ENCODE peak calls at places on chromosomes 6 and 20, in nine cellular contexts. U is upper lobe of right lung; Q is CD8-positive, alpha-beta T cell; W is SJSA1; G is transverse colon; Z is adrenal gland; V is stomach; N is aorta; C is left ventricle myocardium inferior. O is an unnamed sample. For H3K27me3 and H3K4me1, the result is how much of the 10 kb centered on the place peaks cover.

GRCh38 chr6:170459451-170459850 is 93.7 kb downstream of the PSMB1 start:
- DNase-seq in N (no peak), U (peak), G (peak), Z (peak), W (peak), C (no peak), V (peak), Q (peak), O (peak)

GRCh38 chr6:159966981-159967380 is 1.9 kb upstream of the IGF2R start:
- DNase-seq in C (no peak), V (no peak), Q (no peak), Z (no peak), N (no peak), U (no peak), W (no peak), G (no peak), O (no peak)

GRCh38 chr6:41443616-41444525 is 102.3 kb upstream of the FOXP4 start:
- DNase-seq in U (no peak), C (peak), W (no peak), G (no peak), V (no peak), Z (peak), N (no peak), Q (no peak), O (no peak)

GRCh38 chr6:42405025-42405424 is 46.7 kb downstream of the TRERF1 start:
- DNase-seq in Z (no peak), C (no peak), N (no peak), V (no peak), Q (peak), W (no peak), U (no peak), G (no peak), O (no peak)

GRCh38 chr6:150620244-150620643 is 20.6 kb downstream of the PLEKHG1 start:
- DNase-seq in V (no peak), W (no peak), G (peak), U (no peak), N (no peak), Z (no peak), Q (no peak), C (no peak), O (no peak)

GRCh38 chr6:27604986-27605385 is 132.1 kb upstream of the ZNF184 start:
- DNase-seq in W (no peak), G (no peak), Z (no peak), U (no peak), Q (no peak), V (no peak), N (no peak), C (no peak), O (no peak)

GRCh38 chr6:110255356-110255755 is 75.1 kb downstream of the CDC40 start:
- DNase-seq in V (no peak), U (no peak), Q (no peak), W (no peak), Z (peak), C (no peak), N (no peak), G (no peak), O (no peak)

GRCh38 chr6:38522322-38522721 is 117.4 kb downstream of the BTBD9 start:
- DNase-seq in Q (no peak), G (no peak), V (no peak), N (no peak), W (no peak), U (no peak), Z (no peak), C (no peak), O (no peak)

GRCh38 chr20:33675127-33675954 is 1.1 kb upstream of the NECAB3 start:
- DNase-seq in W (no peak), G (no peak), V (no peak), Q (no peak), U (no peak), Z (peak), C (no peak), N (no peak), O (no peak)

GRCh38 chr6:108622601-108623335 is 62.1 kb downstream of the FOXO3 start:
- DNase-seq in U (no peak), W (peak), N (peak), C (peak), V (no peak), Q (no peak), Z (peak), G (peak), O (peak)

GRCh38 chr6:17986656-17987575 is 519 bp downstream of the KIF13A start:
- DNase-seq in V (peak), Q (peak), W (peak), Z (peak), U (peak), G (peak), N (peak), C (peak), O (peak)

GRCh38 chr20:15507151-15507550 is 1066.1 kb downstream of the KIF16B start:
- DNase-seq in G (no peak), Q (no peak), V (no peak), Z (no peak), W (no peak), C (no peak), U (no peak), N (no peak), O (no peak)

GRCh38 chr6:106046116-106046853 is 39.9 kb upstream of the PRDM1 start:
- DNase-seq in G (no peak), N (no peak), Q (no peak), Z (no peak), W (no peak), V (no peak), U (no peak), C (no peak), O (no peak)

GRCh38 chr6:99002826-99003225 is 55.1 kb upstream of the FBXL4 start:
- DNase-seq in Q (no peak), U (no peak), C (no peak), G (no peak), Z (no peak), W (no peak), V (no peak), N (no peak), O (no peak)

GRCh38 chr6:118660218-118660569 is 8.8 kb upstream of the CEP85L start:
- DNase-seq in C (no peak), U (no peak), G (no peak), Z (no peak), Q (peak), N (no peak), V (no peak), W (no peak), O (no peak)

DNA sequence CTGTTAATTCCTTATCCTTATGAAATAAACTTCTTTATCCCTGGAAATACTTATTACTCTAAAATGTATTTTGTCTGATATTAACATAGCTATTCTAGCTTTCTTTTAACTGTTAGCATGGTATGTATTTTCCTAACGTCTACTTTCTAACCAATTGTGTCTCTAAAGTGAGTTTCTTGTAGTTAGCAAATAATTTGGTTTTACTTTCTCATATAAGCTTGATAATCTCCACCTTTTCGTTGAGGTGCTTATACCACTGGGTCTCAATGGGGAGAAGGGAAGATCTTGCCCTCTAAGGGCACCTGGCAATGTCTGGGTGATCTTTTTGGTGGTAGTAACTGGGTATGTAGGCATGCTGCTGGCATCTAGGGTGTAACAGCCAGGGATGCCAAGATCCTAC is 25.7 kb downstream of the ZNF334 start:
- DNase-seq in G (no peak), C (no peak), W (no peak), Q (no peak), U (no peak), Z (no peak), V (no peak), N (no peak), O (no peak)
- H3K27me3 ChIP-seq in G (half or more), C (half or more), W (under half), Q (under half), U (under half), Z (under half), V (under half), N (under half), O (under half)

DNA sequence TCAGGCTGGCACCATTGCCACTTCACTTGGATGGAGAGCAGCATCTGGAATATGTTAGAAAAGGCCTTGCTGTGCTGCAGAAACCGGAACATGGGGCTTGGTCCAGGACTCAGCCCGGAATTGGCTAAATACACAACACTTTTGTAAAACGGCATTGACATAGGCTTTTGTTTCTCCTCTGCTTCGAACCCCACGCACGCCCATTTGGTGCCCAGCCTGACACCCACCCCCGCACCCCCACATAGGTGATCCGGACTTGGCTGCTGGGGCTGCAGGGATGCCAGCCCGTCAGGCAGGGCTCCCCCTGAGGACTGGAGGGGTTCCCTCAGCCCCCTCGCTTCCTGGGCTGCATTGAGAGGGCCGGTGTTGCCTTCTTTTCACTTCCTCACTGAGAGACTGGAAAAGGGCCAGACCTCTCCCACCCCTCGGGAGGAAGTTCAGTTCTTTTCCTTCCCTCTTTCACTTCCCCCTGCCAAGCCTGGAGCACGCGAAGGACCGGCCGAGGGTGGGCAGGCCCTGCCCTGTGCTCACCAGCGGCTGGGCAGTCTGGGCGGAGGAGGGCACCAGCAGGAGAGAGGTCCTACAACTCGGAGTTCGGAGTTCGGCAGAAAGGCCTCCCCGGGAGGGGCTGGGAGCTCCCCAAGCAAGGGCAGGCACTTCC is 17.9 kb upstream of the CST3 start:
- DNase-seq in Q (no peak), V (no peak), G (peak), Z (peak), U (peak), W (no peak), C (peak), N (peak), O (peak)
- H3K4me3 ChIP-seq in Q (no peak), V (peak), G (no peak), Z (no peak), U (peak), W (no peak), C (peak), N (no peak), O (peak)

GRCh38 chr6:111800821-111801220 is 72.4 kb downstream of the FYN start:
- DNase-seq in C (no peak), Q (no peak), U (no peak), V (no peak), G (no peak), W (no peak), N (no peak), Z (no peak), O (no peak)
- H3K4me1 ChIP-seq in C (half or more), Q (under half), U (under half), V (under half), G (under half), W (under half), N (under half), Z (under half), O (under half)

GRCh38 chr6:26604026-26604425 is 7.3 kb downstream of the ABT1 start:
- DNase-seq in U (no peak), Z (no peak), G (no peak), N (no peak), W (no peak), Q (no peak), V (no peak), C (no peak), O (no peak)

GRCh38 chr6:26607434-26608230 is 10.9 kb downstream of the ABT1 start:
- DNase-seq in Q (peak), W (peak), C (no peak), N (no peak), V (peak), Z (peak), U (no peak), G (peak), O (no peak)

GRCh38 chr6:26600759-26601158 is 4.0 kb downstream of the ABT1 start:
- DNase-seq in N (no peak), Q (no peak), V (no peak), C (no peak), W (no peak), U (no peak), Z (no peak), G (no peak), O (no peak)

GRCh38 chr6:26602262-26602661 is 5.5 kb downstream of the ABT1 start:
- DNase-seq in Q (no peak), V (no peak), G (no peak), C (no peak), U (no peak), Z (no peak), N (no peak), W (no peak), O (no peak)

GRCh38 chr6:26604797-26605196 is 8.0 kb downstream of the ABT1 start:
- DNase-seq in C (no peak), N (no peak), Z (no peak), Q (no peak), G (no peak), V (no peak), W (no peak), U (no peak), O (no peak)
- H3K27me3 ChIP-seq in C (under half), N (under half), Z (under half), Q (under half), G (under half), V (under half), W (under half), U (under half), O (under half)

GRCh38 chr6:144345451-144345850 is 60.3 kb downstream of the UTRN start:
- DNase-seq in V (no peak), Z (no peak), W (no peak), N (no peak), G (no peak), Q (no peak), U (no peak), C (no peak), O (no peak)
- H3K4me3 ChIP-seq in V (no peak), Z (no peak), W (no peak), N (no peak), G (no peak), Q (peak), U (peak), C (peak), O (peak)

GRCh38 chr6:52548353-52548713 is 28.5 kb downstream of the TRAM2 start:
- DNase-seq in Q (no peak), N (no peak), Z (no peak), G (no peak), C (no peak), V (no peak), W (no peak), U (no peak), O (no peak)
- H3K4me1 ChIP-seq in Q (under half), N (under half), Z (under half), G (half or more), C (half or more), V (half or more), W (half or more), U (half or more), O (half or more)

DNA sequence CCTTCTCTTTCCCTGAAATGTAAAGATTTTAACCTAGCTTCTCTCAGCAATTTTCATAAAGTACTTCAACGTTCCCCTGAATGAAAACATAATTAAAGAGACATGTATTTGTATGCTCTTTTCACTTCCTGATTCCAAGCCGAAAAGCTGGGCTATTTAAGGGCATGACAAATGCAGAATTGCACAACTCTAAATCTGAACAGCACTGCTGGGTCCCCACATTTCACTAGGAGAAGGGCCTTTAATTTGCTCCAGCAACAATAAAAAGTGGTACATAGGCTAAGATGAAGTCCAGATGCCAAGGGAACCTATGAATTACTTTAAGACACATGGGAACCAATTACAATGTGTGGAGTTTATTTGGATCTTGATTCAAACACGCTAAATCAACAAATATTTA is 42.0 kb downstream of the IRAK1BP1 start:
- DNase-seq in C (no peak), U (no peak), G (no peak), Z (no peak), V (no peak), W (no peak), N (no peak), Q (no peak), O (no peak)
- H3K27me3 ChIP-seq in C (under half), U (under half), G (under half), Z (under half), V (under half), W (under half), N (under half), Q (under half), O (under half)

GRCh38 chr6:166704171-166704570 is 77.1 kb upstream of the RPS6KA2 start:
- DNase-seq in W (no peak), G (no peak), Q (no peak), U (no peak), N (no peak), V (no peak), Z (no peak), C (no peak), O (no peak)

GRCh38 chr6:166705070-166705469 is 78.0 kb upstream of the RPS6KA2 start:
- DNase-seq in Z (no peak), W (no peak), U (peak), V (no peak), N (no peak), G (no peak), Q (no peak), C (no peak), O (no peak)

GRCh38 chr6:166710084-166710483 is 83.0 kb upstream of the RPS6KA2 start:
- DNase-seq in G (no peak), U (no peak), N (no peak), W (no peak), C (no peak), V (no peak), Q (no peak), Z (no peak), O (no peak)

GRCh38 chr6:166708466-166708865 is 81.4 kb upstream of the RPS6KA2 start:
- DNase-seq in W (no peak), Q (no peak), C (no peak), Z (no peak), G (no peak), U (no peak), N (no peak), V (no peak), O (no peak)

DNA sequence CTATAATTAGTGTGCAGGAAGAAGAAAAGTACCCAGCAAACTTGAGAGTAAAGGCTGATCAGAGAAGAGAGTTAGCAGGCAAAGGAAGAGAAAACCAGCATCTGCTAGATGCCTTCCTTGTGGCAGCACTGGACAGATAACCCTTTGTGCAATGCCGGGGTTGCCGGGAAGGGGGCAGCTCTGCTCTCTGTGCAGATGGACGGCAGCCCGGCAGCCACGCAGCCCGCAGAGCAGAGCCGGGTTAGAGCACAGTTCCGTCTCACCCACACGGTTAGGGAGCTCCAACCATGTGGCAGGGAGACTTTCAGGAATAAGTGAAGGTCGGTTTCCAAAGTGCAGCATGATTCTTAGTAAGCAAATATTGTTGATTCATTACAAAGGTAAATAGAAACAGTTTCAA is 80.0 kb upstream of the RPS6KA2 start:
- DNase-seq in G (peak), Z (peak), C (peak), V (peak), Q (no peak), W (no peak), N (peak), U (peak), O (peak)
- H3K4me3 ChIP-seq in G (no peak), Z (no peak), C (no peak), V (no peak), Q (no peak), W (no peak), N (no peak), U (no peak), O (no peak)

GRCh38 chr6:111590209-111590955 is 15.3 kb downstream of the TRAF3IP2 start:
- DNase-seq in C (no peak), Q (no peak), N (no peak), Z (no peak), W (no peak), V (no peak), G (no peak), U (no peak), O (no peak)

GRCh38 chr6:111591370-111591900 is 14.2 kb downstream of the TRAF3IP2 start:
- DNase-seq in C (peak), N (peak), G (peak), V (peak), Z (peak), U (peak), W (peak), Q (no peak), O (peak)

GRCh38 chr6:111592726-111593515 is 12.8 kb downstream of the TRAF3IP2 start:
- DNase-seq in C (no peak), U (no peak), W (no peak), Q (no peak), Z (no peak), V (no peak), G (no peak), N (no peak), O (no peak)

GRCh38 chr6:111591901-111592461 is 13.7 kb downstream of the TRAF3IP2 start:
- DNase-seq in C (no peak), G (no peak), U (no peak), Q (no peak), V (no peak), N (no peak), W (no peak), Z (no peak), O (no peak)

DNA sequence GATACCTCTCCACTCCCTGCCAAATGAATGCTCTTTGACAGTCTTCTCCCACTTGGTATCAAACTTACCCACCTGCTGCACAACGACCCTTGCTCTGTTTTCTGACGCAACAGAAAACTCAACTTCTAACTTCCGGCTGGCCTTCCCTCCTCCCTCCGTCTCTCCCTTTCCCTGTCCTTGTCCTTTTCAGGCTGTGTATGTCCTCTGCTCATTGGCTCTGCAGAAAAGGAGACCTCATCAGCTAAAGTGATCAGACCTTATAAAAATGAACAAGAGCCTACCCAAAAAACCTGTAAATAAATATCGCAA is 12.2 kb downstream of the TRAF3IP2 start:
- DNase-seq in U (no peak), Z (no peak), V (no peak), W (no peak), C (no peak), N (no peak), Q (no peak), G (no peak), O (no peak)
- H3K4me1 ChIP-seq in U (under half), Z (under half), V (half or more), W (half or more), C (half or more), N (under half), Q (under half), G (under half), O (half or more)

DNA sequence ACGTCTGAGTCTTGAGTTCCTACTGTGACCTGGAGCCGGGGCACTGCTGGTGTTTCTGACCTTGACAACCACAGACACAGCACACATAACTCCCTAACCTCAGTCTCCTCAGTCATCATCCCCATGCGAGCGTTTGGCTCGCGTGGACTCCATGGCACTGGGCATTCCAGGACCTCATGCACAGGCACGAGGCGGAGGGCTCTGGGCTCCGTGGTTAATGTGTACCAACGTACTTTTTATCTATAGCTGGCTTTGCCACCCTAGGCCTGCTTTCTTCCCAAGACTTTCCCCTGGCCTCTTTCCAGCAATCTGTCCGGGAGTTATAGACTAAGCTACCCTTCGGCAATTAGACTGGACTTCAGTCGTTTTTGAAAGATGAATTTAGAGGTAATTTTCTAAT is 15.9 kb upstream of the CTCFL start:
- DNase-seq in N (no peak), V (peak), Z (no peak), C (no peak), G (peak), W (no peak), Q (no peak), U (no peak), O (no peak)
- H3K27me3 ChIP-seq in N (under half), V (under half), Z (under half), C (under half), G (under half), W (under half), Q (under half), U (under half), O (under half)